ENCODE peak calls at places on chromosome X, in seven cellular contexts. F, Y, D, C, K, W and V are unnamed samples.

GRCh38 chrX:40628506-40628905 is 5.3 kb downstream of the MPC1L start:
- DNase-seq in F (no peak), Y (no peak), D (no peak), C (peak; percentile 55), K (no peak), W (no peak), V (no peak)

GRCh38 chrX:16148896-16149295 is 18.4 kb upstream of the MAGEB17 start:
- DNase-seq in F (no peak), Y (no peak), D (no peak), C (no peak), K (no peak), W (no peak), V (peak; percentile 23)

GRCh38 chrX:136488706-136489105 is 959 bp downstream of the BRS3 start:
- DNase-seq in F (no peak), Y (no peak), D (peak; percentile 23), C (no peak), K (no peak), W (no peak), V (no peak)

GRCh38 chrX:122591546-122591945 is 592.5 kb upstream of the GRIA3 start:
- DNase-seq in F (no peak), Y (no peak), D (no peak), C (no peak), K (no peak), W (no peak), V (no peak)

GRCh38 chrX:140507982-140508305 is 3.1 kb upstream of the SOX3 start:
- DNase-seq in F (no peak), Y (no peak), D (no peak), C (no peak), K (no peak), W (no peak), V (no peak)

GRCh38 chrX:107823456-107823855 is 2.2 kb upstream of the MID2 start:
- DNase-seq in F (no peak), Y (no peak), D (no peak), C (peak; percentile 87), K (no peak), W (no peak), V (no peak)

GRCh38 chrX:112513154-112513553 is 166.6 kb downstream of the LHFPL1 start:
- DNase-seq in F (no peak), Y (no peak), D (no peak), C (no peak), K (no peak), W (no peak), V (no peak)

GRCh38 chrX:2676794-2677675 is 14.1 kb upstream of the CD99 start:
- DNase-seq in F (no peak), Y (no peak), D (no peak), C (no peak), K (no peak), W (no peak), V (peak; percentile 52)

GRCh38 chrX:2690856-2691542 is at the start of gene CD99:
- DNase-seq in F (peak; percentile 79), Y (peak; percentile 92), D (no peak), C (peak; percentile 93), K (peak; percentile 86), W (peak; percentile 52), V (no peak)

GRCh38 chrX:2627272-2627867 is 63.7 kb upstream of the CD99 start:
- DNase-seq in F (peak; percentile 25), Y (peak; percentile 37), D (no peak), C (peak; percentile 55), K (no peak), W (no peak), V (no peak)

GRCh38 chrX:136219893-136220292 is 31.3 kb downstream of the MAP7D3 start:
- DNase-seq in F (no peak), Y (no peak), D (no peak), C (no peak), K (no peak), W (no peak), V (no peak)

GRCh38 chrX:39652336-39652735 is 445.4 kb downstream of the BCOR start:
- DNase-seq in F (peak; percentile 15), Y (peak; percentile 7), D (peak; percentile 16), C (peak; percentile 19), K (no peak), W (no peak), V (no peak)

GRCh38 chrX:3136161-3136961 is 95.1 kb downstream of the ARSF start:
- DNase-seq in F (no peak), Y (no peak), D (no peak), C (no peak), K (no peak), W (no peak), V (no peak)

GRCh38 chrX:154512879-154513553 is 3.0 kb downstream of the FAM3A start:
- DNase-seq in F (no peak), Y (no peak), D (no peak), C (no peak), K (no peak), W (no peak), V (no peak)